ENCODE peak calls at places on chromosome 21, in six cellular contexts. One of them, this sample, is unnamed.

GRCh38 chr21:33135925-33136324 is 66.0 kb downstream of the OLIG1 start:
- DNase-seq in coronary artery: no peak
- DNase-seq in brain microvascular endothelial cell: no peak
- DNase-seq in aorta: no peak
- DNase-seq in OCI-LY7: no peak
- DNase-seq in fibroblast of pulmonary artery: no peak
- DNase-seq in this sample: no peak

GRCh38 chr21:45528028-45528705 is 14.1 kb downstream of the SLC19A1 start:
- DNase-seq in coronary artery: no peak
- DNase-seq in brain microvascular endothelial cell: no peak
- DNase-seq in aorta: peak
- DNase-seq in OCI-LY7: no peak
- DNase-seq in fibroblast of pulmonary artery: no peak
- DNase-seq in this sample: no peak

GRCh38 chr21:22813201-22813600 is 1815.0 kb downstream of the NCAM2 start:
- DNase-seq in coronary artery: no peak
- DNase-seq in brain microvascular endothelial cell: no peak
- DNase-seq in aorta: no peak
- DNase-seq in OCI-LY7: no peak
- DNase-seq in fibroblast of pulmonary artery: no peak
- DNase-seq in this sample: no peak

GRCh38 chr21:40615503-40616376 is 231.2 kb downstream of the DSCAM start:
- DNase-seq in coronary artery: no peak
- DNase-seq in brain microvascular endothelial cell: no peak
- DNase-seq in aorta: no peak
- DNase-seq in OCI-LY7: no peak
- DNase-seq in fibroblast of pulmonary artery: no peak
- DNase-seq in this sample: no peak

GRCh38 chr21:29168874-29169273 is 38.4 kb downstream of the MAP3K7CL start:
- DNase-seq in coronary artery: no peak
- DNase-seq in brain microvascular endothelial cell: no peak
- DNase-seq in aorta: no peak
- DNase-seq in OCI-LY7: no peak
- DNase-seq in fibroblast of pulmonary artery: no peak
- DNase-seq in this sample: no peak

GRCh38 chr21:27275294-27275927 is 308.5 kb upstream of the ADAMTS5 start:
- DNase-seq in coronary artery: no peak
- DNase-seq in brain microvascular endothelial cell: peak
- DNase-seq in aorta: no peak
- DNase-seq in OCI-LY7: no peak
- DNase-seq in fibroblast of pulmonary artery: peak
- DNase-seq in this sample: no peak

GRCh38 chr21:30166171-30166570 is 434 bp downstream of the CLDN17 start:
- DNase-seq in coronary artery: no peak
- DNase-seq in brain microvascular endothelial cell: no peak
- DNase-seq in aorta: no peak
- DNase-seq in OCI-LY7: no peak
- DNase-seq in fibroblast of pulmonary artery: no peak
- DNase-seq in this sample: no peak

GRCh38 chr21:44370027-44370735 is 16.8 kb downstream of the TRPM2 start:
- DNase-seq in coronary artery: peak
- DNase-seq in brain microvascular endothelial cell: peak
- DNase-seq in aorta: peak
- DNase-seq in OCI-LY7: no peak
- DNase-seq in fibroblast of pulmonary artery: peak
- DNase-seq in this sample: peak

GRCh38 chr21:44522753-44523204 is 17.2 kb downstream of the KRTAP10-1 start:
- DNase-seq in coronary artery: no peak
- DNase-seq in brain microvascular endothelial cell: no peak
- DNase-seq in aorta: no peak
- DNase-seq in OCI-LY7: no peak
- DNase-seq in fibroblast of pulmonary artery: no peak
- DNase-seq in this sample: no peak

GRCh38 chr21:44872568-44873355 is 728 bp downstream of the PTTG1IP start:
- DNase-seq in coronary artery: peak
- DNase-seq in brain microvascular endothelial cell: peak
- DNase-seq in aorta: peak
- DNase-seq in OCI-LY7: peak
- DNase-seq in fibroblast of pulmonary artery: peak
- DNase-seq in this sample: peak

GRCh38 chr21:46066843-46067331 is 31.0 kb upstream of the COL6A2 start:
- DNase-seq in coronary artery: peak
- DNase-seq in brain microvascular endothelial cell: no peak
- DNase-seq in aorta: peak
- DNase-seq in OCI-LY7: no peak
- DNase-seq in fibroblast of pulmonary artery: peak
- DNase-seq in this sample: no peak

GRCh38 chr21:30719401-30719800 is 824 bp upstream of the KRTAP21-3 start:
- DNase-seq in coronary artery: no peak
- DNase-seq in brain microvascular endothelial cell: no peak
- DNase-seq in aorta: no peak
- DNase-seq in OCI-LY7: no peak
- DNase-seq in fibroblast of pulmonary artery: no peak
- DNase-seq in this sample: no peak

GRCh38 chr21:33023574-33024277 is 2.0 kb upstream of the OLIG2 start:
- DNase-seq in coronary artery: peak
- DNase-seq in brain microvascular endothelial cell: no peak
- DNase-seq in aorta: no peak
- DNase-seq in OCI-LY7: no peak
- DNase-seq in fibroblast of pulmonary artery: no peak
- DNase-seq in this sample: no peak

GRCh38 chr21:26366781-26367180 is 196.2 kb upstream of the APP start:
- DNase-seq in coronary artery: no peak
- DNase-seq in brain microvascular endothelial cell: peak
- DNase-seq in aorta: no peak
- DNase-seq in OCI-LY7: no peak
- DNase-seq in fibroblast of pulmonary artery: no peak
- DNase-seq in this sample: peak

GRCh38 chr21:15604424-15604823 is 125.4 kb upstream of the USP25 start:
- DNase-seq in coronary artery: no peak
- DNase-seq in brain microvascular endothelial cell: peak
- DNase-seq in aorta: no peak
- DNase-seq in OCI-LY7: no peak
- DNase-seq in fibroblast of pulmonary artery: peak
- DNase-seq in this sample: peak

GRCh38 chr21:16418663-16419062 is 688.9 kb downstream of the USP25 start:
- DNase-seq in coronary artery: no peak
- DNase-seq in brain microvascular endothelial cell: no peak
- DNase-seq in aorta: no peak
- DNase-seq in OCI-LY7: no peak
- DNase-seq in fibroblast of pulmonary artery: no peak
- DNase-seq in this sample: no peak

GRCh38 chr21:43879348-43880110 is 14.5 kb downstream of the AGPAT3 start:
- DNase-seq in coronary artery: no peak
- DNase-seq in brain microvascular endothelial cell: no peak
- DNase-seq in aorta: no peak
- DNase-seq in OCI-LY7: no peak
- DNase-seq in fibroblast of pulmonary artery: no peak
- DNase-seq in this sample: no peak

GRCh38 chr21:16002872-16003466 is 273.2 kb downstream of the USP25 start:
- DNase-seq in coronary artery: no peak
- DNase-seq in brain microvascular endothelial cell: peak
- DNase-seq in aorta: no peak
- DNase-seq in OCI-LY7: no peak
- DNase-seq in fibroblast of pulmonary artery: peak
- DNase-seq in this sample: no peak

GRCh38 chr21:15617968-15618367 is 111.8 kb upstream of the USP25 start:
- DNase-seq in coronary artery: no peak
- DNase-seq in brain microvascular endothelial cell: peak
- DNase-seq in aorta: no peak
- DNase-seq in OCI-LY7: no peak
- DNase-seq in fibroblast of pulmonary artery: peak
- DNase-seq in this sample: peak

DNA sequence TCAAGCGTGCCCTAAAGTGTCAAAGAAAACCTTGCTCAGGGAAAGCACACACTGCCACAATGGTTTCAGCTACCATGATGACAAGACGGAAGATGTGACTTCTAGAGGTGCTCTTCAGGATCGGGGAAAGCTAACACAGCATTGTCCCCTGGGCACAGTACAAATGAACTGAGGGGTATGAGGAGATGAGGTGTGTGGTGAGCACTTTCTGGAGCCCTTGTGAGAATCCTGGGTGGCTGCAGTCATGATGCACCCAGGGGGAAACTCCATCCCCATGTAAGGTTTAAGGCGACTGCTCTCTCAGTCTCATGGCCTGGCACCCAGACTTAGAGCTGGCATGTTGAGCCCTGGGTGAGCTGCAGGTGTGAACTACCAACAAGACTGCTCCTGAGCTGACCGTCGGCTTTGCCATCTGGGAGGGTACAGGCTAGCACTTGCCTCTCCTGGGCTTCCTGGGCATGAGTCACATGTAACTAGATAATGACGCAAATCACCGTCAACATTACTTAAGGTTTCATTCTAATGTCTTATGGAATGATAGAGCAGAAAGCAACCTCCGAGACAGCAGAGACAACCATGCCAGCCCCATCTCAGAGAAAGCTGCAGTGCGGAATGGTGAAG is 144.6 kb downstream of the CLIC6 start:
- DNase-seq in coronary artery: no peak
- DNase-seq in brain microvascular endothelial cell: peak
- DNase-seq in aorta: no peak
- DNase-seq in OCI-LY7: no peak
- DNase-seq in fibroblast of pulmonary artery: peak
- DNase-seq in this sample: no peak
- H3K4me3 ChIP-seq in coronary artery: no peak
- H3K4me3 ChIP-seq in brain microvascular endothelial cell: no peak
- H3K4me3 ChIP-seq in aorta: no peak
- H3K4me3 ChIP-seq in OCI-LY7: no peak
- H3K4me3 ChIP-seq in fibroblast of pulmonary artery: no peak
- H3K4me3 ChIP-seq in this sample: no peak

GRCh38 chr21:35231115-35231514 is 182.0 kb upstream of the RUNX1 start:
- DNase-seq in coronary artery: no peak
- DNase-seq in brain microvascular endothelial cell: no peak
- DNase-seq in aorta: no peak
- DNase-seq in OCI-LY7: peak
- DNase-seq in fibroblast of pulmonary artery: no peak
- DNase-seq in this sample: no peak
- H3K4me3 ChIP-seq in coronary artery: no peak
- H3K4me3 ChIP-seq in brain microvascular endothelial cell: no peak
- H3K4me3 ChIP-seq in aorta: no peak
- H3K4me3 ChIP-seq in OCI-LY7: no peak
- H3K4me3 ChIP-seq in fibroblast of pulmonary artery: no peak
- H3K4me3 ChIP-seq in this sample: no peak

GRCh38 chr21:39024538-39024937 is 158.7 kb downstream of the PSMG1 start:
- DNase-seq in coronary artery: no peak
- DNase-seq in brain microvascular endothelial cell: no peak
- DNase-seq in aorta: no peak
- DNase-seq in OCI-LY7: no peak
- DNase-seq in fibroblast of pulmonary artery: no peak
- DNase-seq in this sample: no peak
- H3K4me3 ChIP-seq in coronary artery: no peak
- H3K4me3 ChIP-seq in brain microvascular endothelial cell: no peak
- H3K4me3 ChIP-seq in aorta: no peak
- H3K4me3 ChIP-seq in OCI-LY7: no peak
- H3K4me3 ChIP-seq in fibroblast of pulmonary artery: no peak
- H3K4me3 ChIP-seq in this sample: no peak

GRCh38 chr21:14056771-14057191 is 154.0 kb downstream of the LIPI start:
- DNase-seq in coronary artery: no peak
- DNase-seq in brain microvascular endothelial cell: no peak
- DNase-seq in aorta: peak
- DNase-seq in OCI-LY7: no peak
- DNase-seq in fibroblast of pulmonary artery: no peak
- DNase-seq in this sample: peak

GRCh38 chr21:14058566-14058965 is 152.2 kb downstream of the LIPI start:
- DNase-seq in coronary artery: no peak
- DNase-seq in brain microvascular endothelial cell: no peak
- DNase-seq in aorta: peak
- DNase-seq in OCI-LY7: no peak
- DNase-seq in fibroblast of pulmonary artery: no peak
- DNase-seq in this sample: no peak

GRCh38 chr21:14050121-14050520 is 160.6 kb downstream of the LIPI start:
- DNase-seq in coronary artery: no peak
- DNase-seq in brain microvascular endothelial cell: no peak
- DNase-seq in aorta: no peak
- DNase-seq in OCI-LY7: no peak
- DNase-seq in fibroblast of pulmonary artery: no peak
- DNase-seq in this sample: no peak

GRCh38 chr21:14057313-14057712 is 153.4 kb downstream of the LIPI start:
- DNase-seq in coronary artery: no peak
- DNase-seq in brain microvascular endothelial cell: no peak
- DNase-seq in aorta: peak
- DNase-seq in OCI-LY7: no peak
- DNase-seq in fibroblast of pulmonary artery: no peak
- DNase-seq in this sample: no peak

DNA sequence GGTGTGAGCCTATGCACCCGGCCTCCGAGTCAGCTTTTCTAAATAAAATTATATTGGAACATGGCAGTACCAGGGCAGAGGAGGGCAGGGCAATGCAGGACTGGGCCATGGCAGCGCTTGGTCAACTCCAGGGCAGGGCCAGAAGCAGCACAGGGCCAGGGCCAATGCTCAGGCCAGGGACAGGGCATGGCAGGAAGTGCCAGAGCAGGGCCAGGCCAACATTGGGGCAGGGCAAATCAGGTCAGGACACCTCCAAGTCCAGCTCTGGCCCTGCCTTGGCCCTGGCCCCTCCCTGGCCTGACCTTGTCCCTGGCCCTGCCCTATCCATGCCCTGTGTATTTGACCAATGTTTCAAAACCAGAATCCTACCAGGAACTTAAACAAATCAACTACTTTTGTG is 156.1 kb downstream of the LIPI start:
- DNase-seq in coronary artery: no peak
- DNase-seq in brain microvascular endothelial cell: no peak
- DNase-seq in aorta: no peak
- DNase-seq in OCI-LY7: no peak
- DNase-seq in fibroblast of pulmonary artery: no peak
- DNase-seq in this sample: peak
- H3K4me3 ChIP-seq in coronary artery: no peak
- H3K4me3 ChIP-seq in brain microvascular endothelial cell: no peak
- H3K4me3 ChIP-seq in aorta: no peak
- H3K4me3 ChIP-seq in OCI-LY7: no peak
- H3K4me3 ChIP-seq in fibroblast of pulmonary artery: no peak
- H3K4me3 ChIP-seq in this sample: no peak

DNA sequence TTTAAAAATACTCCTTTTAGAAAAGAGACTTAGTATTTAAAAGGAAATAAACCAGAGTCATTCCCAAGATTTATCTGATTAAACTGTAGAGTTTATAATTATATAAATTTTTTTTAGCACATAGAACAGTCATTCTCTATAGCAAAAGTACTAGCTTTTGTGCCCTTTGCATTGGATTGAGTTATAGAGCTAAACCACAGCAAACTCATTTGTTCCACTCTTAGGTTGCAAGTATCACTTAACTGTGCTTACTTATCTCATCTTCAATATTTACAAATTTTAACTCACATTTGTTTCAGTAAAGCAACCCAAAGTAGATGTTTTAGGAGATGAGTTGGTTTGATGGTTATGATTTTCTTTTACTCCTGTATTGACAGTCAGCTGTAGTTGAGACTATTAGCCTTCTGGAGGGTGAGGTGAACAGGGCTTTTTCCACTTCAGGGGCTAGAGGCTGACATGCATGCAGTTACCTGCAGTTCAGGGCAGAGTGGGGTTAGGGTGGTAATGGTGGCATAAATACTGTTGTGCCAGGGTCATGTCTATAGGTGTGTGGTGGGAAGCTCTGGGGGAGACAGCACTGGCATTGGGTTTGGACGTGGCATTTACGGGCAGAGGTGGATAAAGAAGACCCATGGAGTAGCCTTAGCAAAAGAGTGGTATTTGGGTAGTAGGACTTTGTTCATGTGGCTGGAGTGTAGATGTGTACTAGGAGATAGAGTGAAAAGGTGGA is 42.1 kb downstream of the DYRK1A start:
- DNase-seq in coronary artery: no peak
- DNase-seq in brain microvascular endothelial cell: no peak
- DNase-seq in aorta: no peak
- DNase-seq in OCI-LY7: no peak
- DNase-seq in fibroblast of pulmonary artery: no peak
- DNase-seq in this sample: no peak
- H3K4me3 ChIP-seq in coronary artery: no peak
- H3K4me3 ChIP-seq in brain microvascular endothelial cell: no peak
- H3K4me3 ChIP-seq in aorta: no peak
- H3K4me3 ChIP-seq in OCI-LY7: no peak
- H3K4me3 ChIP-seq in fibroblast of pulmonary artery: no peak
- H3K4me3 ChIP-seq in this sample: no peak

This sample was measured in MG63.